ENCODE peak calls at places on chromosomes 11 and 22, in four cellular contexts. D is astrocyte of the hippocampus; P is activated CD4-positive, alpha-beta T cell treated with anti-CD3 and anti-CD28 coated beads, Interleukin-2, amount 50 U/mL, for 1 hour; H is T-cell. K is an unnamed sample.
A peak's percentile ranks its signal among the peaks of the same experiment; 100 is the strongest.

GRCh38 chr22:29842740-29843139 is 4.7 kb upstream of the ASCC2 start:
- DNase-seq in P (no peak), H (no peak), D (peak; percentile 89), K (no peak)

GRCh38 chr11:34104680-34105078 is 750 bp upstream of the NAT10 start:
- DNase-seq in H (no peak), D (no peak), P (no peak), K (no peak)

GRCh38 chr22:20957691-20958440 is 9.2 kb upstream of the AIFM3 start:
- DNase-seq in P (no peak), H (no peak), D (peak; percentile 39), K (no peak)

GRCh38 chr11:120710354-120711187 is 199.0 kb downstream of the GRIK4 start:
- DNase-seq in D (peak; percentile 83), H (no peak), P (no peak), K (no peak)

GRCh38 chr22:35938226-35938625 is 90.4 kb downstream of the RBFOX2 start:
- DNase-seq in H (no peak), P (no peak), D (no peak), K (no peak)

GRCh38 chr11:73431431-73431830 is 55.2 kb downstream of the RELT start:
- DNase-seq in H (no peak), P (no peak), D (no peak), K (no peak)

GRCh38 chr22:31488988-31489617 is 539 bp downstream of the EIF4ENIF1 start:
- DNase-seq in D (peak; percentile 71), H (peak; percentile 7), P (peak; percentile 15), K (peak; percentile 12)

GRCh38 chr22:35119494-35119893 is 53.5 kb downstream of the ISX start:
- DNase-seq in D (no peak), P (no peak), H (no peak), K (no peak)

GRCh38 chr11:132125855-132126841 is 755.7 kb downstream of the NTM start:
- DNase-seq in P (no peak), D (peak; percentile 54), H (no peak), K (no peak)

GRCh38 chr22:27801197-27801615 is 350 bp downstream of the MN1 start:
- DNase-seq in P (no peak), D (peak; percentile 80), H (no peak), K (peak; percentile 30)

GRCh38 chr11:130070109-130070828 is 575 bp downstream of the APLP2 start:
- DNase-seq in P (peak; percentile 51), H (peak; percentile 29), D (peak; percentile 69), K (peak; percentile 40)

K was measured in naive thymus-derived CD4-positive, alpha-beta T cell.